ENCODE peak calls at places on chromosomes 12 and 14, in six cellular contexts. J is Panc1, L is neural crest cell, E is right atrium auricular region, X is fibroblast of the aortic adventitia, A is osteocyte. Z is an unnamed sample.

GRCh38 chr14:54529811-54530210 is 20.1 kb downstream of the CGRRF1 start:
- DNase-seq in J (no peak), L (no peak), E (no peak), X (peak; percentile 55), A (no peak), Z (no peak)

GRCh38 chr12:24948452-24948815 is 467 bp downstream of the BCAT1 start:
- DNase-seq in J (no peak), L (peak; percentile 19), E (no peak), X (peak; percentile 66), A (no peak), Z (no peak)

GRCh38 chr12:28032811-28033537 is 60.4 kb upstream of the PTHLH start:
- DNase-seq in J (no peak), L (no peak), E (no peak), X (no peak), A (no peak), Z (no peak)

GRCh38 chr14:81400852-81401251 is 728 bp upstream of the STON2 start:
- DNase-seq in J (no peak), L (no peak), E (peak; percentile 88), X (peak; percentile 99), A (no peak), Z (peak; percentile 91)

GRCh38 chr12:6923003-6923732 is 4.6 kb upstream of the ATN1 start:
- DNase-seq in J (no peak), L (no peak), E (no peak), X (no peak), A (no peak), Z (no peak)

GRCh38 chr14:102431751-102432150 is 69.0 kb downstream of the TECPR2 start:
- DNase-seq in J (no peak), L (no peak), E (no peak), X (no peak), A (no peak), Z (no peak)

GRCh38 chr12:110693731-110694130 is 4.8 kb upstream of the HVCN1 start:
- DNase-seq in J (no peak), L (no peak), E (no peak), X (no peak), A (no peak), Z (no peak)

GRCh38 chr14:76053576-76054369 is 68.2 kb downstream of the IFT43 start:
- DNase-seq in J (no peak), L (no peak), E (no peak), X (no peak), A (no peak), Z (no peak)

GRCh38 chr14:68703093-68703492 is 89.8 kb downstream of the ZFP36L1 start:
- DNase-seq in J (no peak), L (no peak), E (no peak), X (peak; percentile 66), A (no peak), Z (no peak)

GRCh38 chr12:3077572-3078081 is 448 bp downstream of the TSPAN9 start:
- DNase-seq in J (no peak), L (peak; percentile 18), E (no peak), X (peak; percentile 69), A (no peak), Z (no peak)

GRCh38 chr14:80388980-80389711 is 177.8 kb upstream of the DIO2 start:
- DNase-seq in J (no peak), L (no peak), E (no peak), X (peak; percentile 92), A (no peak), Z (no peak)

GRCh38 chr14:87013583-87013982 is 979.4 kb downstream of the GALC start:
- DNase-seq in J (no peak), L (no peak), E (no peak), X (peak; percentile 73), A (no peak), Z (no peak)

GRCh38 chr14:32657081-32657480 is 281.6 kb upstream of the NPAS3 start:
- DNase-seq in J (no peak), L (no peak), E (peak; percentile 63), X (peak; percentile 82), A (no peak), Z (no peak)

GRCh38 chr14:20732477-20732876 is 13.2 kb upstream of the EDDM3A start:
- DNase-seq in J (no peak), L (no peak), E (no peak), X (no peak), A (no peak), Z (no peak)

GRCh38 chr14:68137704-68138619 is 318.4 kb downstream of the RAD51B start:
- DNase-seq in J (peak; percentile 87), L (peak; percentile 61), E (peak; percentile 78), X (peak; percentile 87), A (peak; percentile 89), Z (no peak)

GRCh38 chr14:85963486-85963885 is 433.5 kb downstream of the FLRT2 start:
- DNase-seq in J (no peak), L (no peak), E (no peak), X (no peak), A (no peak), Z (no peak)

GRCh38 chr12:10967409-10967808 is 19.3 kb downstream of the TAS2R50 start:
- DNase-seq in J (no peak), L (no peak), E (no peak), X (peak; percentile 69), A (no peak), Z (no peak)

GRCh38 chr12:75953312-75953906 is 78.2 kb downstream of the PHLDA1 start:
- DNase-seq in J (no peak), L (no peak), E (no peak), X (peak; percentile 45), A (no peak), Z (no peak)

GRCh38 chr12:41573445-41573844 is 385.3 kb downstream of the PDZRN4 start:
- DNase-seq in J (no peak), L (no peak), E (no peak), X (no peak), A (no peak), Z (no peak)

GRCh38 chr12:120849765-120850164 is 54.4 kb downstream of the SPPL3 start:
- DNase-seq in J (peak; percentile 25), L (no peak), E (no peak), X (peak; percentile 25), A (no peak), Z (no peak)

GRCh38 chr12:13278249-13278787 is 81.8 kb downstream of the EMP1 start:
- DNase-seq in J (no peak), L (peak; percentile 78), E (peak; percentile 67), X (peak; percentile 66), A (peak; percentile 93), Z (no peak)

GRCh38 chr14:60655898-60656754 is 6.8 kb upstream of the SIX1 start:
- DNase-seq in J (no peak), L (no peak), E (no peak), X (no peak), A (no peak), Z (no peak)

GRCh38 chr12:77845831-77846230 is 15.1 kb downstream of the NAV3 start:
- DNase-seq in J (no peak), L (no peak), E (no peak), X (peak; percentile 81), A (no peak), Z (no peak)

GRCh38 chr12:47408171-47408871 is 297.5 kb downstream of the RPAP3 start:
- DNase-seq in J (no peak), L (no peak), E (no peak), X (no peak), A (no peak), Z (no peak)

GRCh38 chr12:66130267-66131066 is at the start of gene LLPH:
- DNase-seq in J (peak; percentile 59), L (peak; percentile 76), E (peak; percentile 91), X (peak; percentile 82), A (peak; percentile 92), Z (peak; percentile 95)

GRCh38 chr14:61704554-61704953 is 9.2 kb downstream of the HIF1A start:
- DNase-seq in J (no peak), L (no peak), E (no peak), X (no peak), A (no peak), Z (no peak)

GRCh38 chr14:100688598-100689499 is 37.8 kb upstream of the DLK1 start:
- DNase-seq in J (peak; percentile 64), L (no peak), E (no peak), X (peak; percentile 60), A (no peak), Z (no peak)

GRCh38 chr14:63933110-63933509 is 80.3 kb downstream of the SYNE2 start:
- DNase-seq in J (no peak), L (no peak), E (no peak), X (no peak), A (no peak), Z (no peak)

GRCh38 chr12:119158004-119158776 is 20.5 kb upstream of the HSPB8 start:
- DNase-seq in J (no peak), L (no peak), E (no peak), X (no peak), A (no peak), Z (no peak)

GRCh38 chr12:66398931-66399625 is 96.8 kb downstream of the HELB start:
- DNase-seq in J (no peak), L (no peak), E (no peak), X (peak; percentile 42), A (no peak), Z (no peak)

GRCh38 chr14:93142854-93143652 is 27.3 kb upstream of the ITPK1 start:
- DNase-seq in J (no peak), L (no peak), E (no peak), X (no peak), A (no peak), Z (no peak)

GRCh38 chr12:24482882-24483604 is 465.9 kb downstream of the BCAT1 start:
- DNase-seq in J (no peak), L (no peak), E (no peak), X (no peak), A (no peak), Z (no peak)

GRCh38 chr14:104893435-104894207 is 28.6 kb downstream of the CEP170B start:
- DNase-seq in J (no peak), L (no peak), E (no peak), X (no peak), A (no peak), Z (no peak)

GRCh38 chr12:29971431-29971830 is 187.7 kb upstream of the TMTC1 start:
- DNase-seq in J (no peak), L (no peak), E (no peak), X (no peak), A (no peak), Z (no peak)

GRCh38 chr12:52612431-52613290 is 5.7 kb downstream of the KRT73 start:
- DNase-seq in J (no peak), L (no peak), E (peak; percentile 11), X (no peak), A (peak; percentile 32), Z (peak; percentile 57)

GRCh38 chr12:87439990-87440827 is 589.0 kb downstream of the C12orf50 start:
- DNase-seq in J (peak; percentile 2), L (no peak), E (no peak), X (peak; percentile 96), A (no peak), Z (no peak)

GRCh38 chr12:52248541-52249035 is 15.5 kb downstream of the KRT7 start:
- DNase-seq in J (no peak), L (no peak), E (no peak), X (no peak), A (no peak), Z (no peak)